ENCODE peak calls at places on chromosomes 2 and 18, in seven cellular contexts. One of them, this sample, is unnamed.

GRCh38 chr2:54471221-54471711 is 15.1 kb downstream of the SPTBN1 start:
- DNase-seq in upper lobe of left lung: no peak
- DNase-seq in HepG2: peak; percentile 90
- DNase-seq in thyroid gland: peak; percentile 78
- DNase-seq in testis: peak; percentile 78
- DNase-seq in ovary: no peak
- DNase-seq in A549: peak; percentile 38
- DNase-seq in this sample: no peak

GRCh38 chr18:73613706-73614340 is 533.8 kb downstream of the FBXO15 start:
- DNase-seq in upper lobe of left lung: no peak
- DNase-seq in HepG2: no peak
- DNase-seq in thyroid gland: no peak
- DNase-seq in testis: no peak
- DNase-seq in ovary: no peak
- DNase-seq in A549: no peak
- DNase-seq in this sample: no peak

GRCh38 chr2:168890006-168890782 is at the start of gene SPC25:
- DNase-seq in upper lobe of left lung: peak; percentile 88
- DNase-seq in HepG2: peak; percentile 95
- DNase-seq in thyroid gland: peak; percentile 85
- DNase-seq in testis: peak; percentile 93
- DNase-seq in ovary: peak; percentile 87
- DNase-seq in A549: peak; percentile 93
- DNase-seq in this sample: peak; percentile 96

GRCh38 chr2:235740821-235741220 is 247.0 kb downstream of the AGAP1 start:
- DNase-seq in upper lobe of left lung: no peak
- DNase-seq in HepG2: peak; percentile 33
- DNase-seq in thyroid gland: no peak
- DNase-seq in testis: no peak
- DNase-seq in ovary: no peak
- DNase-seq in A549: peak; percentile 13
- DNase-seq in this sample: peak; percentile 48

GRCh38 chr2:45256867-45257641 is 247.8 kb upstream of the SIX2 start:
- DNase-seq in upper lobe of left lung: no peak
- DNase-seq in HepG2: peak; percentile 75
- DNase-seq in thyroid gland: no peak
- DNase-seq in testis: no peak
- DNase-seq in ovary: peak; percentile 16
- DNase-seq in A549: no peak
- DNase-seq in this sample: no peak

GRCh38 chr2:231000211-231000904 is 4.4 kb downstream of the SPATA3 start:
- DNase-seq in upper lobe of left lung: no peak
- DNase-seq in HepG2: peak; percentile 54
- DNase-seq in thyroid gland: no peak
- DNase-seq in testis: peak; percentile 43
- DNase-seq in ovary: no peak
- DNase-seq in A549: peak; percentile 49
- DNase-seq in this sample: no peak

GRCh38 chr18:35005963-35006577 is 35.1 kb upstream of the MAPRE2 start:
- DNase-seq in upper lobe of left lung: no peak
- DNase-seq in HepG2: peak; percentile 60
- DNase-seq in thyroid gland: no peak
- DNase-seq in testis: no peak
- DNase-seq in ovary: no peak
- DNase-seq in A549: peak; percentile 42
- DNase-seq in this sample: peak; percentile 74

GRCh38 chr2:42792087-42792582 is 248 bp downstream of the HAAO start:
- DNase-seq in upper lobe of left lung: peak; percentile 48
- DNase-seq in HepG2: no peak
- DNase-seq in thyroid gland: no peak
- DNase-seq in testis: peak; percentile 23
- DNase-seq in ovary: peak; percentile 76
- DNase-seq in A549: no peak
- DNase-seq in this sample: peak; percentile 64

GRCh38 chr18:29879763-29880162 is 1162.8 kb downstream of the DSC3 start:
- DNase-seq in upper lobe of left lung: no peak
- DNase-seq in HepG2: no peak
- DNase-seq in thyroid gland: no peak
- DNase-seq in testis: no peak
- DNase-seq in ovary: no peak
- DNase-seq in A549: no peak
- DNase-seq in this sample: peak; percentile 2

GRCh38 chr2:97870396-97870843 is 125.3 kb downstream of the TMEM131 start:
- DNase-seq in upper lobe of left lung: peak; percentile 40
- DNase-seq in HepG2: peak; percentile 65
- DNase-seq in thyroid gland: no peak
- DNase-seq in testis: no peak
- DNase-seq in ovary: no peak
- DNase-seq in A549: no peak
- DNase-seq in this sample: peak; percentile 94

GRCh38 chr2:99725810-99726209 is 236.0 kb upstream of the REV1 start:
- DNase-seq in upper lobe of left lung: no peak
- DNase-seq in HepG2: no peak
- DNase-seq in thyroid gland: no peak
- DNase-seq in testis: no peak
- DNase-seq in ovary: no peak
- DNase-seq in A549: no peak
- DNase-seq in this sample: no peak

GRCh38 chr2:200253631-200254030 is 52.9 kb upstream of the SPATS2L start:
- DNase-seq in upper lobe of left lung: no peak
- DNase-seq in HepG2: no peak
- DNase-seq in thyroid gland: no peak
- DNase-seq in testis: no peak
- DNase-seq in ovary: no peak
- DNase-seq in A549: no peak
- DNase-seq in this sample: no peak

GRCh38 chr2:72895759-72896281 is 8.6 kb downstream of the SPR start:
- DNase-seq in upper lobe of left lung: peak; percentile 69
- DNase-seq in HepG2: no peak
- DNase-seq in thyroid gland: peak; percentile 41
- DNase-seq in testis: peak; percentile 29
- DNase-seq in ovary: peak; percentile 32
- DNase-seq in A549: no peak
- DNase-seq in this sample: no peak

GRCh38 chr2:235486729-235487128 is 7.1 kb upstream of the AGAP1 start:
- DNase-seq in upper lobe of left lung: no peak
- DNase-seq in HepG2: no peak
- DNase-seq in thyroid gland: no peak
- DNase-seq in testis: no peak
- DNase-seq in ovary: no peak
- DNase-seq in A549: no peak
- DNase-seq in this sample: no peak

GRCh38 chr18:36128907-36129299 is 237 bp downstream of the SLC39A6 start:
- DNase-seq in upper lobe of left lung: no peak
- DNase-seq in HepG2: no peak
- DNase-seq in thyroid gland: no peak
- DNase-seq in testis: no peak
- DNase-seq in ovary: no peak
- DNase-seq in A549: no peak
- DNase-seq in this sample: no peak

GRCh38 chr2:132448771-132449170 is 32.2 kb downstream of the GPR39 start:
- DNase-seq in upper lobe of left lung: no peak
- DNase-seq in HepG2: no peak
- DNase-seq in thyroid gland: peak; percentile 52
- DNase-seq in testis: no peak
- DNase-seq in ovary: no peak
- DNase-seq in A549: no peak
- DNase-seq in this sample: peak; percentile 27

GRCh38 chr18:2655954-2656236 is 369 bp downstream of the SMCHD1 start:
- DNase-seq in upper lobe of left lung: peak; percentile 36
- DNase-seq in HepG2: no peak
- DNase-seq in thyroid gland: no peak
- DNase-seq in testis: peak; percentile 52
- DNase-seq in ovary: no peak
- DNase-seq in A549: peak; percentile 11
- DNase-seq in this sample: no peak

GRCh38 chr18:394997-395383 is 105.5 kb downstream of the COLEC12 start:
- DNase-seq in upper lobe of left lung: no peak
- DNase-seq in HepG2: no peak
- DNase-seq in thyroid gland: peak; percentile 7
- DNase-seq in testis: no peak
- DNase-seq in ovary: no peak
- DNase-seq in A549: no peak
- DNase-seq in this sample: no peak

GRCh38 chr2:8684421-8684884 is 2.6 kb downstream of the ID2 start:
- DNase-seq in upper lobe of left lung: no peak
- DNase-seq in HepG2: peak; percentile 63
- DNase-seq in thyroid gland: peak; percentile 78
- DNase-seq in testis: peak; percentile 40
- DNase-seq in ovary: peak; percentile 37
- DNase-seq in A549: no peak
- DNase-seq in this sample: peak; percentile 54

GRCh38 chr2:109216332-109216731 is 87.3 kb downstream of the SH3RF3 start:
- DNase-seq in upper lobe of left lung: peak; percentile 51
- DNase-seq in HepG2: no peak
- DNase-seq in thyroid gland: peak; percentile 74
- DNase-seq in testis: no peak
- DNase-seq in ovary: no peak
- DNase-seq in A549: no peak
- DNase-seq in this sample: peak; percentile 66

GRCh38 chr2:219205981-219206441 is 571 bp upstream of the ZFAND2B start:
- DNase-seq in upper lobe of left lung: no peak
- DNase-seq in HepG2: no peak
- DNase-seq in thyroid gland: no peak
- DNase-seq in testis: no peak
- DNase-seq in ovary: no peak
- DNase-seq in A549: no peak
- DNase-seq in this sample: no peak
- TF ChIP-seq CTCF in upper lobe of left lung: no peak
- TF ChIP-seq CTCF in HepG2: no peak
- TF ChIP-seq CTCF in thyroid gland: no peak
- TF ChIP-seq CTCF in testis: no peak
- TF ChIP-seq CTCF in ovary: no peak
- TF ChIP-seq CTCF in A549: no peak
- TF ChIP-seq CTCF in this sample: no peak

DNA sequence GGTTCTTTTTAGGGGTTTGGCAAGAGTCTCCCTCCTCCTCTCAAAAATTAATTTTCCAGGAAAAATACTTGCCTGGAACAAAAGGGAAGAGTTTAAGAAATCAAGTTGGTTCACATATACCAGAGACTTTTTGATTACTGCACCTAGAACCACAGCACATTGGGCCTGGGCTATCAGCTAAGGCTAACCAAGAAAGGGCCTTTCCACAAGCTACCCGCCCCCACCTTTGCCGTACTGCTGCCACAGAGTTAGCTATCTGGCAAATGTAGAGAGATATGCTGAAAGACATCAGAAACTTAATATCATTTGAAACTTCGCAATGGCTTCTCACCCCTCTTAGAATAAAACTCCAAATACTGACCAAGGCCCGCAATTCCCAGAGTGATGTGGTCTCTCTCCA is 76.9 kb downstream of the AAK1 start:
- DNase-seq in upper lobe of left lung: no peak
- DNase-seq in HepG2: no peak
- DNase-seq in thyroid gland: no peak
- DNase-seq in testis: no peak
- DNase-seq in ovary: no peak
- DNase-seq in A549: no peak
- DNase-seq in this sample: no peak
- H3K4me3 ChIP-seq in upper lobe of left lung: no peak overlapping the region
- H3K4me3 ChIP-seq in HepG2: no peak overlapping the region
- H3K4me3 ChIP-seq in thyroid gland: no peak overlapping the region
- H3K4me3 ChIP-seq in testis: no peak overlapping the region
- H3K4me3 ChIP-seq in ovary: no peak overlapping the region
- H3K4me3 ChIP-seq in A549: no peak overlapping the region
- H3K4me3 ChIP-seq in this sample: no peak overlapping the region

GRCh38 chr2:177212895-177213856 is 582 bp downstream of the HNRNPA3 start:
- DNase-seq in upper lobe of left lung: peak; percentile 93
- DNase-seq in HepG2: peak; percentile 84
- DNase-seq in thyroid gland: peak; percentile 94
- DNase-seq in testis: peak; percentile 95
- DNase-seq in ovary: peak; percentile 90
- DNase-seq in A549: peak; percentile 84
- DNase-seq in this sample: peak; percentile 96
- TF ChIP-seq POLR2A in upper lobe of left lung: no peak
- TF ChIP-seq POLR2A in HepG2: peak; percentile 36
- TF ChIP-seq POLR2A in thyroid gland: peak; percentile 47
- TF ChIP-seq POLR2A in testis: no peak
- TF ChIP-seq POLR2A in ovary: peak; percentile 6
- TF ChIP-seq POLR2A in A549: no peak
- TF ChIP-seq POLR2A in this sample: peak; percentile 37

DNA sequence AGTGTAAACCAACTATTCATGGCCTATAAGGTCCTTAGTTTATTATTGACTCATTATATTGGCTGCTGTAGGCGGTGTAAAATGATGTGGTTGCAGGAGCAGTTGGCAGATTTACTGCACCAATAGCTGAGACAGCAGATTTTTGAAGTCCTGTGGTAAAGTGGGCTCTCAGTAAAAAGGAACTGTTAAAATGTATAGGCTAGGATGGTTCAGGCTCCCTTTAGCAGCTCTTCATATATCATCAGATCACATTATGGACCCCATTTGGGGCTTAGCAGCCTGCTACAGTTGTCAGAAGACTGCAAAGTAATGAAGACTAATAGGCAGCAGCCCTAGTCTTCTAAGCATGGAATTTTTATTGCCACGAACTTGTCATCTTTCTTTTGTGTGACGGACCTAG is 27.8 kb downstream of the MTX2 start:
- DNase-seq in upper lobe of left lung: no peak
- DNase-seq in HepG2: no peak
- DNase-seq in thyroid gland: no peak
- DNase-seq in testis: no peak
- DNase-seq in ovary: no peak
- DNase-seq in A549: no peak
- DNase-seq in this sample: peak; percentile 21
- TF ChIP-seq CTCF in upper lobe of left lung: no peak
- TF ChIP-seq CTCF in HepG2: no peak
- TF ChIP-seq CTCF in thyroid gland: no peak
- TF ChIP-seq CTCF in testis: no peak
- TF ChIP-seq CTCF in ovary: no peak
- TF ChIP-seq CTCF in A549: no peak
- TF ChIP-seq CTCF in this sample: no peak